ENCODE peak calls at places on chromosomes 5 and 9, in ten cellular contexts. One of them, this sample, is unnamed.

GRCh38 chr5:82396871-82397514 is 118.8 kb upstream of the RPS23 start:
- DNase-seq in GM12878: no peak
- DNase-seq in IMR-90: peak
- DNase-seq in amygdala: no peak
- DNase-seq in NCI-H2029: peak
- DNase-seq in T-helper 2 cell: no peak
- DNase-seq in fibroblast of mammary gland: peak
- DNase-seq in cardiac muscle cell: peak
- DNase-seq in NCI-H524 treated with DMSO at 0.1 percent for 48 hours: peak
- DNase-seq in nucleus accumbens: peak
- DNase-seq in this sample: no peak

GRCh38 chr5:98397081-98397480 is 376.4 kb upstream of the RGMB start:
- DNase-seq in GM12878: no peak
- DNase-seq in T-helper 2 cell: no peak
- DNase-seq in nucleus accumbens: no peak
- DNase-seq in IMR-90: peak
- DNase-seq in cardiac muscle cell: peak
- DNase-seq in amygdala: no peak
- DNase-seq in fibroblast of mammary gland: peak
- DNase-seq in NCI-H2029: no peak
- DNase-seq in NCI-H524 treated with DMSO at 0.1 percent for 48 hours: no peak
- DNase-seq in this sample: no peak

GRCh38 chr9:35538361-35539234 is 48.7 kb downstream of the RUSC2 start:
- DNase-seq in GM12878: no peak
- DNase-seq in T-helper 2 cell: no peak
- DNase-seq in amygdala: peak
- DNase-seq in NCI-H524 treated with DMSO at 0.1 percent for 48 hours: no peak
- DNase-seq in nucleus accumbens: peak
- DNase-seq in fibroblast of mammary gland: peak
- DNase-seq in IMR-90: peak
- DNase-seq in NCI-H2029: no peak
- DNase-seq in cardiac muscle cell: peak
- DNase-seq in this sample: no peak

GRCh38 chr9:109286571-109286977 is 34.3 kb downstream of the EPB41L4B start:
- DNase-seq in T-helper 2 cell: no peak
- DNase-seq in nucleus accumbens: no peak
- DNase-seq in cardiac muscle cell: peak
- DNase-seq in IMR-90: peak
- DNase-seq in fibroblast of mammary gland: peak
- DNase-seq in GM12878: no peak
- DNase-seq in NCI-H524 treated with DMSO at 0.1 percent for 48 hours: no peak
- DNase-seq in NCI-H2029: peak
- DNase-seq in amygdala: no peak
- DNase-seq in this sample: no peak

GRCh38 chr9:108934323-108934885 is at the start of gene ABITRAM:
- DNase-seq in amygdala: peak
- DNase-seq in fibroblast of mammary gland: peak
- DNase-seq in NCI-H524 treated with DMSO at 0.1 percent for 48 hours: no peak
- DNase-seq in nucleus accumbens: peak
- DNase-seq in T-helper 2 cell: peak
- DNase-seq in GM12878: peak
- DNase-seq in IMR-90: peak
- DNase-seq in cardiac muscle cell: peak
- DNase-seq in NCI-H2029: peak
- DNase-seq in this sample: peak

GRCh38 chr5:9339206-9339818 is 206.6 kb downstream of the SEMA5A start:
- DNase-seq in GM12878: no peak
- DNase-seq in cardiac muscle cell: no peak
- DNase-seq in amygdala: no peak
- DNase-seq in T-helper 2 cell: no peak
- DNase-seq in IMR-90: no peak
- DNase-seq in nucleus accumbens: no peak
- DNase-seq in NCI-H524 treated with DMSO at 0.1 percent for 48 hours: no peak
- DNase-seq in fibroblast of mammary gland: no peak
- DNase-seq in NCI-H2029: no peak
- DNase-seq in this sample: no peak

GRCh38 chr5:173256800-173257199 is 21.8 kb upstream of the NKX2-5 start:
- DNase-seq in NCI-H2029: no peak
- DNase-seq in NCI-H524 treated with DMSO at 0.1 percent for 48 hours: no peak
- DNase-seq in T-helper 2 cell: no peak
- DNase-seq in IMR-90: no peak
- DNase-seq in GM12878: no peak
- DNase-seq in fibroblast of mammary gland: no peak
- DNase-seq in cardiac muscle cell: no peak
- DNase-seq in amygdala: no peak
- DNase-seq in nucleus accumbens: no peak
- DNase-seq in this sample: no peak

GRCh38 chr5:140303987-140304386 is 1.1 kb upstream of the PFDN1 start:
- DNase-seq in NCI-H524 treated with DMSO at 0.1 percent for 48 hours: no peak
- DNase-seq in IMR-90: no peak
- DNase-seq in GM12878: no peak
- DNase-seq in nucleus accumbens: no peak
- DNase-seq in T-helper 2 cell: no peak
- DNase-seq in fibroblast of mammary gland: peak
- DNase-seq in NCI-H2029: no peak
- DNase-seq in cardiac muscle cell: no peak
- DNase-seq in amygdala: no peak
- DNase-seq in this sample: no peak

GRCh38 chr5:178058321-178059012 is 54.9 kb upstream of the N4BP3 start:
- DNase-seq in fibroblast of mammary gland: no peak
- DNase-seq in GM12878: no peak
- DNase-seq in T-helper 2 cell: no peak
- DNase-seq in nucleus accumbens: no peak
- DNase-seq in amygdala: no peak
- DNase-seq in NCI-H2029: peak
- DNase-seq in NCI-H524 treated with DMSO at 0.1 percent for 48 hours: no peak
- DNase-seq in cardiac muscle cell: no peak
- DNase-seq in IMR-90: no peak
- DNase-seq in this sample: no peak

GRCh38 chr5:180790020-180790419 is 12.6 kb downstream of the MGAT1 start:
- DNase-seq in NCI-H2029: no peak
- DNase-seq in GM12878: no peak
- DNase-seq in NCI-H524 treated with DMSO at 0.1 percent for 48 hours: no peak
- DNase-seq in T-helper 2 cell: no peak
- DNase-seq in nucleus accumbens: no peak
- DNase-seq in IMR-90: no peak
- DNase-seq in cardiac muscle cell: no peak
- DNase-seq in fibroblast of mammary gland: peak
- DNase-seq in amygdala: no peak
- DNase-seq in this sample: no peak

GRCh38 chr9:114693248-114693895 is 11.4 kb upstream of the TEX48 start:
- DNase-seq in GM12878: no peak
- DNase-seq in amygdala: no peak
- DNase-seq in nucleus accumbens: no peak
- DNase-seq in fibroblast of mammary gland: no peak
- DNase-seq in T-helper 2 cell: no peak
- DNase-seq in NCI-H524 treated with DMSO at 0.1 percent for 48 hours: no peak
- DNase-seq in NCI-H2029: no peak
- DNase-seq in cardiac muscle cell: no peak
- DNase-seq in IMR-90: no peak
- DNase-seq in this sample: no peak

GRCh38 chr5:39762761-39763160 is 338.0 kb upstream of the DAB2 start:
- DNase-seq in cardiac muscle cell: no peak
- DNase-seq in GM12878: no peak
- DNase-seq in IMR-90: no peak
- DNase-seq in fibroblast of mammary gland: no peak
- DNase-seq in amygdala: no peak
- DNase-seq in T-helper 2 cell: no peak
- DNase-seq in nucleus accumbens: no peak
- DNase-seq in NCI-H2029: no peak
- DNase-seq in NCI-H524 treated with DMSO at 0.1 percent for 48 hours: no peak
- DNase-seq in this sample: no peak

GRCh38 chr5:79236364-79236969 is 536 bp downstream of the JMY start:
- DNase-seq in NCI-H524 treated with DMSO at 0.1 percent for 48 hours: no peak
- DNase-seq in NCI-H2029: peak
- DNase-seq in GM12878: no peak
- DNase-seq in fibroblast of mammary gland: no peak
- DNase-seq in nucleus accumbens: no peak
- DNase-seq in cardiac muscle cell: peak
- DNase-seq in amygdala: no peak
- DNase-seq in T-helper 2 cell: no peak
- DNase-seq in IMR-90: peak
- DNase-seq in this sample: peak

GRCh38 chr9:128153117-128153946 is 4.1 kb downstream of the LCN2 start:
- DNase-seq in T-helper 2 cell: no peak
- DNase-seq in nucleus accumbens: no peak
- DNase-seq in NCI-H2029: no peak
- DNase-seq in NCI-H524 treated with DMSO at 0.1 percent for 48 hours: no peak
- DNase-seq in GM12878: no peak
- DNase-seq in cardiac muscle cell: no peak
- DNase-seq in amygdala: no peak
- DNase-seq in fibroblast of mammary gland: no peak
- DNase-seq in IMR-90: no peak
- DNase-seq in this sample: no peak

GRCh38 chr9:85727500-85727899 is 14.3 kb downstream of the AGTPBP1 start:
- DNase-seq in NCI-H524 treated with DMSO at 0.1 percent for 48 hours: no peak
- DNase-seq in cardiac muscle cell: peak
- DNase-seq in NCI-H2029: no peak
- DNase-seq in fibroblast of mammary gland: no peak
- DNase-seq in amygdala: no peak
- DNase-seq in T-helper 2 cell: no peak
- DNase-seq in GM12878: no peak
- DNase-seq in nucleus accumbens: no peak
- DNase-seq in IMR-90: no peak
- DNase-seq in this sample: no peak

GRCh38 chr5:53571403-53571802 is 11.0 kb downstream of the NDUFS4 start:
- DNase-seq in amygdala: no peak
- DNase-seq in fibroblast of mammary gland: no peak
- DNase-seq in cardiac muscle cell: no peak
- DNase-seq in NCI-H2029: no peak
- DNase-seq in nucleus accumbens: no peak
- DNase-seq in GM12878: no peak
- DNase-seq in IMR-90: no peak
- DNase-seq in T-helper 2 cell: no peak
- DNase-seq in NCI-H524 treated with DMSO at 0.1 percent for 48 hours: no peak
- DNase-seq in this sample: no peak

GRCh38 chr5:95238560-95239325 is 46.2 kb downstream of the MCTP1 start:
- DNase-seq in T-helper 2 cell: no peak
- DNase-seq in IMR-90: peak
- DNase-seq in nucleus accumbens: no peak
- DNase-seq in NCI-H2029: no peak
- DNase-seq in fibroblast of mammary gland: peak
- DNase-seq in NCI-H524 treated with DMSO at 0.1 percent for 48 hours: no peak
- DNase-seq in cardiac muscle cell: peak
- DNase-seq in GM12878: no peak
- DNase-seq in amygdala: no peak
- DNase-seq in this sample: no peak

GRCh38 chr9:70954126-70954525 is 167.3 kb downstream of the TRPM3 start:
- DNase-seq in T-helper 2 cell: no peak
- DNase-seq in nucleus accumbens: no peak
- DNase-seq in GM12878: no peak
- DNase-seq in cardiac muscle cell: peak
- DNase-seq in NCI-H524 treated with DMSO at 0.1 percent for 48 hours: no peak
- DNase-seq in IMR-90: peak
- DNase-seq in amygdala: no peak
- DNase-seq in NCI-H2029: no peak
- DNase-seq in fibroblast of mammary gland: peak
- DNase-seq in this sample: no peak

GRCh38 chr5:15013654-15014463 is 142.3 kb upstream of the ANKH start:
- DNase-seq in nucleus accumbens: no peak
- DNase-seq in T-helper 2 cell: no peak
- DNase-seq in IMR-90: peak
- DNase-seq in NCI-H2029: peak
- DNase-seq in NCI-H524 treated with DMSO at 0.1 percent for 48 hours: peak
- DNase-seq in amygdala: no peak
- DNase-seq in fibroblast of mammary gland: peak
- DNase-seq in GM12878: no peak
- DNase-seq in cardiac muscle cell: peak
- DNase-seq in this sample: no peak

GRCh38 chr5:159805021-159805420 is 111.3 kb upstream of the ADRA1B start:
- DNase-seq in IMR-90: no peak
- DNase-seq in cardiac muscle cell: peak
- DNase-seq in NCI-H524 treated with DMSO at 0.1 percent for 48 hours: no peak
- DNase-seq in NCI-H2029: no peak
- DNase-seq in fibroblast of mammary gland: peak
- DNase-seq in nucleus accumbens: peak
- DNase-seq in GM12878: no peak
- DNase-seq in T-helper 2 cell: no peak
- DNase-seq in amygdala: peak
- DNase-seq in this sample: no peak

GRCh38 chr5:159262859-159263568 is at the start of gene UBLCP1:
- DNase-seq in nucleus accumbens: peak
- DNase-seq in IMR-90: peak
- DNase-seq in fibroblast of mammary gland: peak
- DNase-seq in NCI-H2029: peak
- DNase-seq in NCI-H524 treated with DMSO at 0.1 percent for 48 hours: peak
- DNase-seq in T-helper 2 cell: peak
- DNase-seq in amygdala: peak
- DNase-seq in cardiac muscle cell: peak
- DNase-seq in GM12878: peak
- DNase-seq in this sample: peak

This sample was measured in activated T-helper 1 cell treated with Interleukin-2 at 50 U/mL for 16 hours.